ENCODE peak calls at places on chromosomes 3 and 15, in six cellular contexts. One of them, this sample, is unnamed. For H3K4me1, the result is how much of the 10 kb centered on the place peaks cover.

GRCh38 chr3:52399593-52399992 is 45.3 kb downstream of the SEMA3G start:
- DNase-seq in left lung: no peak
- DNase-seq in psoas muscle: peak
- DNase-seq in heart left ventricle: no peak
- DNase-seq in SJSA1: no peak
- DNase-seq in adrenal gland: no peak
- DNase-seq in this sample: no peak

GRCh38 chr15:98904466-98905048 is 103.0 kb downstream of the PGPEP1L start:
- DNase-seq in adrenal gland: peak
- DNase-seq in psoas muscle: no peak
- DNase-seq in heart left ventricle: no peak
- DNase-seq in left lung: no peak
- DNase-seq in SJSA1: no peak
- DNase-seq in this sample: peak

GRCh38 chr3:143171656-143172055 is 52.1 kb downstream of the CHST2 start:
- DNase-seq in adrenal gland: no peak
- DNase-seq in psoas muscle: no peak
- DNase-seq in heart left ventricle: no peak
- DNase-seq in left lung: no peak
- DNase-seq in SJSA1: no peak
- DNase-seq in this sample: no peak

GRCh38 chr3:111649180-111649579 is 54.0 kb upstream of the ZBED2 start:
- DNase-seq in heart left ventricle: no peak
- DNase-seq in adrenal gland: no peak
- DNase-seq in psoas muscle: no peak
- DNase-seq in left lung: no peak
- DNase-seq in SJSA1: no peak
- DNase-seq in this sample: no peak

GRCh38 chr3:32685604-32686185 is 707 bp downstream of the CNOT10 start:
- DNase-seq in adrenal gland: no peak
- DNase-seq in left lung: no peak
- DNase-seq in heart left ventricle: no peak
- DNase-seq in SJSA1: no peak
- DNase-seq in psoas muscle: no peak
- DNase-seq in this sample: no peak

GRCh38 chr15:64232400-64232799 is 69.6 kb upstream of the PPIB start:
- DNase-seq in heart left ventricle: no peak
- DNase-seq in adrenal gland: no peak
- DNase-seq in SJSA1: no peak
- DNase-seq in psoas muscle: no peak
- DNase-seq in left lung: no peak
- DNase-seq in this sample: no peak

GRCh38 chr15:61184431-61184830 is 44.7 kb downstream of the RORA start:
- DNase-seq in SJSA1: no peak
- DNase-seq in psoas muscle: no peak
- DNase-seq in adrenal gland: no peak
- DNase-seq in left lung: no peak
- DNase-seq in heart left ventricle: no peak
- DNase-seq in this sample: no peak

GRCh38 chr15:42448281-42448680 is 42.7 kb downstream of the ZNF106 start:
- DNase-seq in psoas muscle: no peak
- DNase-seq in heart left ventricle: no peak
- DNase-seq in left lung: no peak
- DNase-seq in SJSA1: no peak
- DNase-seq in adrenal gland: no peak
- DNase-seq in this sample: no peak

GRCh38 chr3:107432013-107432515 is 54.8 kb downstream of the CCDC54 start:
- DNase-seq in left lung: peak
- DNase-seq in adrenal gland: peak
- DNase-seq in heart left ventricle: no peak
- DNase-seq in SJSA1: no peak
- DNase-seq in psoas muscle: no peak
- DNase-seq in this sample: no peak

GRCh38 chr3:44721231-44722102 is 8.0 kb upstream of the ZNF501 start:
- DNase-seq in SJSA1: no peak
- DNase-seq in left lung: no peak
- DNase-seq in psoas muscle: no peak
- DNase-seq in adrenal gland: no peak
- DNase-seq in heart left ventricle: no peak
- DNase-seq in this sample: no peak
- H3K4me3 ChIP-seq in SJSA1: no peak
- H3K4me3 ChIP-seq in left lung: no peak
- H3K4me3 ChIP-seq in psoas muscle: no peak
- H3K4me3 ChIP-seq in adrenal gland: no peak
- H3K4me3 ChIP-seq in heart left ventricle: no peak
- H3K4me3 ChIP-seq in this sample: no peak

DNA sequence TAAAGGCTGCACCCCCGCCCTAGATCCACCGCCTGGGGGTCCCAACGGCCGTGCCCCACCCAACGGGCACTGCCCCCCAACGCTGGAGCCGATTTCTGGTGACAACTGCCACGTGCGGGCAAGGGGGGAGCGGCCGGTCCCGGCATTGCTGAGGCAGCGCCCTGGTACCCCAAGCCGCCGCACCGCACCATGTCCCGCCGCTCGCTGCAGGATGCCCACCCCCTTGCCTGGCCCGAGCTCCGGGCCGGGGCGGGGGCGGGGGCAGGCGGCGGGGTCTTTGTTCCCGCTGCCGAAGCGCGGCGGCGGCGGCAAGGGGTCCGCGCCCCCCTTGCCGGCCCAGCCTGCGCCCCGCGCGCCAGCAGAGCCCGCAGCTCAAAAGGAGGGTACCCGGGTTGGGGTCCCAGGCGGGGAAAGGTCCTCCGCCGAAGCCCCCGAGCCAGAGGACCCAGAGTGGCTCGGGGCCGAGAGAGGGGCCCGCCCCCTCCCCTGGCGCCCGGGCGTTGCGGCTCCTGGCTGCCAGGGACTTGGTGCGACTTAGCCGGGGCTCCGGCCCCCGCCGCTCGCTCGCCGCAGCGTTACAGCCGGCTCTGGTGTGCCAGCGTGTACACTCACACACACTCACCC is 678 bp downstream of the SEMA7A start:
- DNase-seq in adrenal gland: peak
- DNase-seq in heart left ventricle: no peak
- DNase-seq in psoas muscle: no peak
- DNase-seq in left lung: no peak
- DNase-seq in SJSA1: no peak
- DNase-seq in this sample: no peak
- H3K4me1 ChIP-seq in adrenal gland: under half
- H3K4me1 ChIP-seq in heart left ventricle: under half
- H3K4me1 ChIP-seq in psoas muscle: under half
- H3K4me1 ChIP-seq in left lung: under half
- H3K4me1 ChIP-seq in SJSA1: under half
- H3K4me1 ChIP-seq in this sample: under half

GRCh38 chr3:56778904-56779303 is 22.8 kb downstream of the ARHGEF3 start:
- DNase-seq in heart left ventricle: no peak
- DNase-seq in psoas muscle: no peak
- DNase-seq in left lung: no peak
- DNase-seq in adrenal gland: no peak
- DNase-seq in SJSA1: no peak
- DNase-seq in this sample: no peak
- H3K4me3 ChIP-seq in heart left ventricle: no peak
- H3K4me3 ChIP-seq in psoas muscle: no peak
- H3K4me3 ChIP-seq in left lung: no peak
- H3K4me3 ChIP-seq in adrenal gland: no peak
- H3K4me3 ChIP-seq in SJSA1: no peak
- H3K4me3 ChIP-seq in this sample: no peak

DNA sequence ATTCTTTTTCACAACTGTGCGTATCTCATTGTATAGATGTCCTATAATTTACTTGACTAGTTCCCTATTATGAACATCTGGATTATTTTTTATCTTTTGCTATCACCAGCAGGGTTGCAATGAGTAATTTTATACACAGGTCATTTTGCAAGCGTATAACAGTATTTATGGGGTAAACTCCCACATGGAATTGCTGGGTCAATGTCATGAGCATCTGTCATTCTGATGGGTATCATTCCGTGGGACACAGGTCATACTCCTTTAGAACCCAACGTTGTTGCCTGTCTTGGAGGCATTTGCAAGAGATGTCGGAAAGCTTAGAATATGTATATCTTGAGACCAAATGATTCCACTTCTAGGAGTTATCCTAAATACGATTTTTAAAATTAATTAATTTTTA is 12.9 kb downstream of the BHLHE40 start:
- DNase-seq in left lung: no peak
- DNase-seq in heart left ventricle: no peak
- DNase-seq in psoas muscle: no peak
- DNase-seq in SJSA1: no peak
- DNase-seq in adrenal gland: no peak
- DNase-seq in this sample: no peak
- H3K4me1 ChIP-seq in left lung: half or more
- H3K4me1 ChIP-seq in heart left ventricle: under half
- H3K4me1 ChIP-seq in psoas muscle: half or more
- H3K4me1 ChIP-seq in SJSA1: under half
- H3K4me1 ChIP-seq in adrenal gland: under half
- H3K4me1 ChIP-seq in this sample: under half

GRCh38 chr3:170154569-170155143 is 26.9 kb downstream of the PHC3 start:
- DNase-seq in SJSA1: no peak
- DNase-seq in left lung: no peak
- DNase-seq in psoas muscle: no peak
- DNase-seq in adrenal gland: no peak
- DNase-seq in heart left ventricle: no peak
- DNase-seq in this sample: no peak
- H3K4me3 ChIP-seq in SJSA1: no peak
- H3K4me3 ChIP-seq in left lung: no peak
- H3K4me3 ChIP-seq in psoas muscle: no peak
- H3K4me3 ChIP-seq in adrenal gland: no peak
- H3K4me3 ChIP-seq in heart left ventricle: no peak
- H3K4me3 ChIP-seq in this sample: no peak

GRCh38 chr3:185763347-185764010 is 61.4 kb downstream of the IGF2BP2 start:
- DNase-seq in SJSA1: no peak
- DNase-seq in heart left ventricle: no peak
- DNase-seq in left lung: no peak
- DNase-seq in adrenal gland: no peak
- DNase-seq in psoas muscle: no peak
- DNase-seq in this sample: no peak

GRCh38 chr3:185760550-185760949 is 64.3 kb downstream of the IGF2BP2 start:
- DNase-seq in SJSA1: no peak
- DNase-seq in left lung: no peak
- DNase-seq in psoas muscle: no peak
- DNase-seq in heart left ventricle: no peak
- DNase-seq in adrenal gland: no peak
- DNase-seq in this sample: no peak

GRCh38 chr3:185767324-185767688 is 57.5 kb downstream of the IGF2BP2 start:
- DNase-seq in SJSA1: no peak
- DNase-seq in heart left ventricle: no peak
- DNase-seq in left lung: no peak
- DNase-seq in adrenal gland: no peak
- DNase-seq in psoas muscle: no peak
- DNase-seq in this sample: no peak

GRCh38 chr3:185766645-185767323 is 58.1 kb downstream of the IGF2BP2 start:
- DNase-seq in adrenal gland: no peak
- DNase-seq in heart left ventricle: no peak
- DNase-seq in SJSA1: no peak
- DNase-seq in psoas muscle: no peak
- DNase-seq in left lung: no peak
- DNase-seq in this sample: no peak

DNA sequence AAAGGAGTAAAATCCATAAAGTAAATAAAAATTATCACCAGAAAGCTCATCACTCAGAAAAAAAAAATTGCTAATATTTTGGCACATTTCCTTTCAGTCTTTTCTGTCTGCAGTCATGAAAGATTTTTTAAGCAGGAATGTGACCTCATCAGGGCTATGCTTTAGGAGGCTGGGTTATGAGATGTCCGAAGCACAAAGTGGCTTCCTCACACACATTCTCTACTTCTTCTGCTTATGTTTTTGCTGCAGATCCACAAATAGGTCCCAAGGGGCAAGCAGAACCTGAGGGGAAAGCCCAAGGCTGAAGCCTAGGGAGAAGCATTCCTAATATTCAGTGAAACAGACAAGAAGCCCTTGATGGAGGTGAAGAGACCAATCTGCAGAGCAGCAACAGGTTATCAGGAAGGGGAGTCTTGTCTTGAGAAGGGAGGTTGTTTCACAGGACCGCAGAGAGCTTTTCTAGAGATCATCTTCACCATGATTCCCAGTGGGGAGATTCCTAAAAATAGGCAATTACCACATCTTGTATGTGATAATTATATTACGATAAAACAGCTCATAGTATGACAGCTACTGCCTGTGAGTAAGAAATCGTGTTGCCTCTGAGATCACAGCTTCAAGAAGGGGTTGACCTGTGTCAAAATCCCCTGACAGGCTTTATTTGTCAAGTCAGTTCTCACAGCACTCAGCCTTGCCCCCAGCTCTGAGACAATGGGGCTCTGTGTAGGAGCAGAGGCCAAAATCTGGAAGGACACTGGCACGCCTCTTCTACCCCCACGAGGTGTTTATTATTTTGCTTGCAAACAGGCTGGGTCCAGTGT is 60.5 kb downstream of the IGF2BP2 start:
- DNase-seq in psoas muscle: no peak
- DNase-seq in adrenal gland: no peak
- DNase-seq in left lung: no peak
- DNase-seq in heart left ventricle: no peak
- DNase-seq in SJSA1: no peak
- DNase-seq in this sample: no peak
- H3K4me1 ChIP-seq in psoas muscle: under half
- H3K4me1 ChIP-seq in adrenal gland: under half
- H3K4me1 ChIP-seq in left lung: half or more
- H3K4me1 ChIP-seq in heart left ventricle: under half
- H3K4me1 ChIP-seq in SJSA1: half or more
- H3K4me1 ChIP-seq in this sample: under half

DNA sequence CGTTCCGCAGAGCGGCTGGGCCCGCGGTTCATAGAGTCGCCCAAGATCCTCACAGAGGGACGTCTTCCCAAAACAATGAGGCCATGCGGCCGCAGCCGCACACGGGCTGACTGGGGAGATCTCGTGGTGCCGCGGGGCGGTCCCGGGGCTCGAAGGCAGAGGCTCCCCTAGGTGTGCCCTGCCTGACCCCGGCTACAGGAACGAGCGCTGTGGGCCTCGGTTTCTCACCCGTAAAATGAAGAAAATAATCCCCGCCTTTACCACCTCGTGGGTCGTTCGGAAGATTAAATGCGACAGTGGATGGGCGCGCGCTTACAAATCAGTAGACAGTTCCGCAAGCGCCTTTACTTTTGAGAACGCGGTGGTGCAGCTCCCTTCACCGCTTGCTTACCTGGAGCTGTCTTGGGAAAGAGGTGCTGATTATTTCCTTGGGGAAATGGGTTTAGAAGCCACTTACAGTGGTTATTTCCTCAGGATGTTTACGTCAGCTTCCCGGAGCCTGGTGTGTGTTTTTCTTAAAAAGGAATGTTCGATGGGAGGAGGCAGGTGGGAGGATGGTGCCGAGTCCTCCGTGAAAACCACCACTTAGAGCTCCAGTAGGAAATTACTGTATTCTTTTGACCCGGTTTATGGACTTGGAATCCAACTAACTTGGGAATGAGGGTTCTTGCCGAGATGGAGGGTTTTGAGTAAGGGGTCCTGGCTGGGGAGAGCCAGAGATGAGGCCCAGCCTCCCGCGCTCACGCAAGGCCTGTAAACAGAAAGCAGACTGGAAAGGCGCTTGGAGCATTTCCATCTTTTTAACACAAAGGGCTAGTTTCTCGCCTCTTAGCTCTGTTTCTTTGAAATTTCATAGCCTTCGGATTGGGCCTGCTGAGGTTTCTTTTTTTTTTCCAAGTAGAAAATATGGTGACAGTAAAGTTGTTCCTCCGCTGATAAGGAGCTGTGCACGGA is 2.0 kb upstream of the MEX3B start:
- DNase-seq in SJSA1: no peak
- DNase-seq in psoas muscle: no peak
- DNase-seq in left lung: peak
- DNase-seq in heart left ventricle: peak
- DNase-seq in adrenal gland: no peak
- DNase-seq in this sample: no peak
- H3K4me3 ChIP-seq in SJSA1: peak
- H3K4me3 ChIP-seq in psoas muscle: peak
- H3K4me3 ChIP-seq in left lung: peak
- H3K4me3 ChIP-seq in heart left ventricle: peak
- H3K4me3 ChIP-seq in adrenal gland: no peak
- H3K4me3 ChIP-seq in this sample: peak

GRCh38 chr3:128787256-128788253 is 61.6 kb downstream of the RAB7A start:
- DNase-seq in SJSA1: peak
- DNase-seq in adrenal gland: no peak
- DNase-seq in psoas muscle: no peak
- DNase-seq in heart left ventricle: no peak
- DNase-seq in left lung: no peak
- DNase-seq in this sample: peak
- H3K4me1 ChIP-seq in SJSA1: under half
- H3K4me1 ChIP-seq in adrenal gland: under half
- H3K4me1 ChIP-seq in psoas muscle: half or more
- H3K4me1 ChIP-seq in heart left ventricle: half or more
- H3K4me1 ChIP-seq in left lung: half or more
- H3K4me1 ChIP-seq in this sample: under half

This sample was measured in BE2C.